ENCODE peak calls at places on chromosomes 5 and 9, in six cellular contexts. G, Z, T, C, O and Q are unnamed samples.

GRCh38 chr9:126334626-126335621 is 8.3 kb downstream of the MVB12B start:
- DNase-seq in G (peak), Z (no peak), T (no peak), C (peak), O (no peak), Q (no peak)

GRCh38 chr5:65928860-65929259 is 2.5 kb downstream of the ERBIN start:
- DNase-seq in G (no peak), Z (no peak), T (no peak), C (no peak), O (no peak), Q (no peak)

GRCh38 chr5:69451941-69452652 is 37.2 kb downstream of the MARVELD2 start:
- DNase-seq in G (no peak), Z (no peak), T (no peak), C (no peak), O (no peak), Q (no peak)

GRCh38 chr9:107024193-107024592 is 161.2 kb downstream of the ZNF462 start:
- DNase-seq in G (no peak), Z (peak), T (no peak), C (no peak), O (no peak), Q (peak)

GRCh38 chr5:133839721-133840120 is 128.7 kb downstream of the C5orf15 start:
- DNase-seq in G (no peak), Z (no peak), T (no peak), C (no peak), O (no peak), Q (no peak)

GRCh38 chr9:125444166-125444565 is 182.5 kb downstream of the GAPVD1 start:
- DNase-seq in G (no peak), Z (no peak), T (no peak), C (no peak), O (no peak), Q (no peak)

GRCh38 chr9:91771027-91771426 is 179.0 kb downstream of the ROR2 start:
- DNase-seq in G (peak), Z (no peak), T (peak), C (peak), O (peak), Q (peak)

GRCh38 chr9:75685059-75685458 is 205.4 kb upstream of the PCSK5 start:
- DNase-seq in G (no peak), Z (no peak), T (no peak), C (no peak), O (no peak), Q (no peak)

GRCh38 chr9:110960288-110960687 is 78.0 kb downstream of the LPAR1 start:
- DNase-seq in G (no peak), Z (no peak), T (no peak), C (no peak), O (no peak), Q (no peak)

GRCh38 chr5:2582106-2582505 is 169.4 kb downstream of the IRX2 start:
- DNase-seq in G (no peak), Z (no peak), T (no peak), C (no peak), O (no peak), Q (no peak)

GRCh38 chr9:101458955-101459631 is 23.5 kb upstream of the ALDOB start:
- DNase-seq in G (peak), Z (no peak), T (peak), C (peak), O (no peak), Q (peak)

GRCh38 chr9:136831002-136831719 is 11.1 kb upstream of the AJM1 start:
- DNase-seq in G (no peak), Z (no peak), T (no peak), C (no peak), O (no peak), Q (no peak)

GRCh38 chr9:121075251-121076036 is 689 bp downstream of the CNTRL start:
- DNase-seq in G (no peak), Z (no peak), T (no peak), C (peak), O (no peak), Q (peak)

GRCh38 chr9:71725590-71726338 is 42.5 kb downstream of the CEMIP2 start:
- DNase-seq in G (peak), Z (peak), T (peak), C (peak), O (no peak), Q (peak)

GRCh38 chr9:68507098-68507795 is 33.4 kb downstream of the TMEM252 start:
- DNase-seq in G (peak), Z (no peak), T (no peak), C (peak), O (no peak), Q (peak)

GRCh38 chr5:139804800-139805397 is 9.3 kb downstream of the PSD2 start:
- DNase-seq in G (no peak), Z (no peak), T (no peak), C (no peak), O (no peak), Q (no peak)

GRCh38 chr9:136300016-136300415 is 3.9 kb downstream of the CCDC187 start:
- DNase-seq in G (no peak), Z (no peak), T (no peak), C (no peak), O (no peak), Q (no peak)

GRCh38 chr5:170269579-170269978 is 28.0 kb downstream of the LCP2 start:
- DNase-seq in G (no peak), Z (no peak), T (no peak), C (no peak), O (no peak), Q (peak)

GRCh38 chr5:14204011-14204670 is 61.0 kb downstream of the TRIO start:
- DNase-seq in G (no peak), Z (no peak), T (no peak), C (no peak), O (no peak), Q (no peak)

GRCh38 chr5:67281874-67282273 is 85.3 kb upstream of the CD180 start:
- DNase-seq in G (no peak), Z (no peak), T (no peak), C (no peak), O (no peak), Q (no peak)

GRCh38 chr9:109780453-109781033 is 545 bp downstream of the PALM2AKAP2 start:
- DNase-seq in G (peak), Z (no peak), T (no peak), C (peak), O (no peak), Q (peak)

GRCh38 chr5:44389410-44389879 is at the start of gene FGF10:
- DNase-seq in G (peak), Z (no peak), T (no peak), C (peak), O (no peak), Q (peak)

GRCh38 chr5:129656952-129657351 is 90.9 kb upstream of the MINAR2 start:
- DNase-seq in G (no peak), Z (no peak), T (no peak), C (no peak), O (no peak), Q (no peak)

GRCh38 chr9:136241540-136241939 is 4.1 kb downstream of the QSOX2 start:
- DNase-seq in G (no peak), Z (no peak), T (no peak), C (no peak), O (no peak), Q (no peak)

GRCh38 chr9:89594811-89595550 is 9.8 kb upstream of the GADD45G start:
- DNase-seq in G (no peak), Z (no peak), T (no peak), C (no peak), O (peak), Q (no peak)

GRCh38 chr9:94139672-94140417 is 55.6 kb downstream of the PTPDC1 start:
- DNase-seq in G (peak), Z (peak), T (peak), C (peak), O (peak), Q (peak)

GRCh38 chr9:137307255-137308101 is 5.4 kb upstream of the NRARP start:
- DNase-seq in G (no peak), Z (no peak), T (no peak), C (no peak), O (no peak), Q (no peak)

GRCh38 chr9:116580853-116581252 is 106.3 kb upstream of the TRIM32 start:
- DNase-seq in G (no peak), Z (no peak), T (no peak), C (no peak), O (no peak), Q (no peak)

GRCh38 chr5:120255214-120255613 is 208.9 kb upstream of the PRR16 start:
- DNase-seq in G (no peak), Z (no peak), T (no peak), C (no peak), O (no peak), Q (no peak)

GRCh38 chr5:26833596-26833995 is 204.8 kb downstream of the CDH9 start:
- DNase-seq in G (no peak), Z (no peak), T (no peak), C (no peak), O (no peak), Q (peak)

GRCh38 chr9:34256104-34256503 is 73.0 kb downstream of the KIF24 start:
- DNase-seq in G (no peak), Z (no peak), T (no peak), C (no peak), O (no peak), Q (no peak)

GRCh38 chr5:68548959-68549676 is 333.6 kb downstream of the PIK3R1 start:
- DNase-seq in G (peak), Z (no peak), T (no peak), C (no peak), O (no peak), Q (peak)

GRCh38 chr9:121972501-121972981 is 120.6 kb downstream of the TTLL11 start:
- DNase-seq in G (peak), Z (peak), T (peak), C (peak), O (peak), Q (peak)

DNA sequence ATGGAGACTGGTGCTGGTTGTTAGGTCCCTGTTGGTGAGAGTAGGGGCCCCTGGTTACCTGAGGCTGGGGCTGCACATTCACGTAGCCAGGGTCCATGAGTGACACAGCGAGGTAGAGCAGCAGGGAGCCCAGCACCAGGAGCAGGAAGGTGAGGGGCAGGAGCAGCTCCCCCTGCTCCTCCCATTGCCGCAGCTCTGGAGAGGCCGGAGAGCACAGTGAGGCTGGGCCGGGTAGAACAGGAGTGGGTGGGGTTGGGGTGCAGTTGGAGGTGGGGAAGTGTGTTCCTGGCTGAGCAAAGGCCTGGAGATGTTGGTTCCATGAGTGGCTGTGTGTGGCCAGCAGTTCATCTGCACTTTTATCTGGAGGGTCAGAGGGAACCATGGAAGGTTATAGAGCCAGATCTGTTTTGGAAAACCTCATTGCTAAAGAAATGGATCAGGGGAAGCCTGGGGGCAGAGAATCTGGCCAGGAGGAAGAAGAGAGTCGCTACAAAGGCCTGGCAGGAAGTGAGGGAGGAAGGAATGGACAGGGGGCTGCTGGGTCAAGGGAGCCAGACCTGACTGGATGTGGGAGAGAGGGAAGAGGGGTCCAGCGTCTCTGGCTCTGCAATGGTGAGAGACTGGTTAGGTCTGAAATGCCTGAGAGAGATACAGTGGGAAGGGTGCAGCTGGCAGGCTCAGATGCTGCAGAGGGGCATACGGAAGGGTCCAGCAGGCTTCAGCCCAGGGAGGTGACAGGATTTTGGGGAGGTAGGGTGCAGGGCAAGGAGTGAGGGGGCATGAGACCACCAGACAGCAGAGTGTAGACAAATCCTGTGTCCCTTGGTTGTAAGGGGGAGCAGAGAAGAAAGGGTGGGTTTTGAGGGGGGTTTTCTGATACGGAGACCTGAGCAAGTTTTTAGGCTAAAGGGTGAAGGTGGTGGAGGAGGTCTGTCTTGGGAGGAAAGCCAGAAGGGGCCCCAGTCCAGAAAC is 1.3 kb downstream of the ZDHHC12 start:
- DNase-seq in G (no peak), Z (no peak), T (no peak), C (no peak), O (no peak), Q (no peak)
- H3K4me3 ChIP-seq in G (no peak), Z (no peak), T (no peak), C (no peak), O (no peak), Q (peak)

DNA sequence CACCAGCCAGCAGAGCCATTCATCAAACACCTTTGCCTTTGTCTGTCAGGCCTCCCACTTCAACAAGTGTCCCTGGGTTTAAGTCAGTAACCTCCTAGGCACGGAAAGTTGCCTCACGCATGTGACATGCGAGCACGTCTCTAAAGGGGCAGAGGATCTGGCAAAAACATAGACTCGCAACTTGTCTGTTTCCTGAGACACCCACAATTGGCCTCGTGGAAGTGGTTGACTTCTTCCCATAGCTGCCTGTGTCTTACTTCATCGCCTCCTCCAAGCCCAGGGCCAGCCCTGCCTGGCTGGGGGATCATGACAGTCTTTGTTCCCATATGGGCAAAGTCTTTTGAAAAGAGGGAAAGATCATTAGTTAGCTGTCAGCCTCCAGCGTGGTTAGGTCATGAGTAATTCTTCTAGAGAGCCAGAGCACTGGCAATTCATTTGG is 35.5 kb upstream of the GLRX start:
- DNase-seq in G (peak), Z (no peak), T (peak), C (peak), O (peak), Q (no peak)
- H3K4me3 ChIP-seq in G (peak), Z (no peak), T (peak), C (peak), O (no peak), Q (no peak)

GRCh38 chr9:93059960-93060591 is 1.6 kb downstream of the SUSD3 start:
- DNase-seq in G (no peak), Z (no peak), T (no peak), C (no peak), O (no peak), Q (no peak)

GRCh38 chr9:93057703-93058356 is 671 bp upstream of the SUSD3 start:
- DNase-seq in G (no peak), Z (no peak), T (no peak), C (no peak), O (no peak), Q (no peak)

GRCh38 chr9:93058357-93059096 is at the start of gene SUSD3:
- DNase-seq in G (peak), Z (no peak), T (no peak), C (no peak), O (peak), Q (peak)

GRCh38 chr9:93060746-93061259 is 2.3 kb downstream of the SUSD3 start:
- DNase-seq in G (peak), Z (no peak), T (no peak), C (no peak), O (no peak), Q (no peak)

GRCh38 chr9:93059097-93059959 is 827 bp downstream of the SUSD3 start:
- DNase-seq in G (no peak), Z (no peak), T (no peak), C (no peak), O (no peak), Q (no peak)
- H3K4me3 ChIP-seq in G (peak), Z (peak), T (no peak), C (peak), O (peak), Q (no peak)

GRCh38 chr5:151026088-151026487 is 5.7 kb downstream of the GPX3 start:
- DNase-seq in G (no peak), Z (no peak), T (no peak), C (no peak), O (no peak), Q (no peak)

GRCh38 chr5:151024894-151025606 is 4.7 kb downstream of the GPX3 start:
- DNase-seq in G (no peak), Z (no peak), T (no peak), C (no peak), O (no peak), Q (no peak)

GRCh38 chr5:151023651-151024050 is 3.3 kb downstream of the GPX3 start:
- DNase-seq in G (peak), Z (no peak), T (no peak), C (no peak), O (no peak), Q (peak)

GRCh38 chr5:151023047-151023615 is 2.7 kb downstream of the GPX3 start:
- DNase-seq in G (peak), Z (no peak), T (no peak), C (no peak), O (peak), Q (peak)

DNA sequence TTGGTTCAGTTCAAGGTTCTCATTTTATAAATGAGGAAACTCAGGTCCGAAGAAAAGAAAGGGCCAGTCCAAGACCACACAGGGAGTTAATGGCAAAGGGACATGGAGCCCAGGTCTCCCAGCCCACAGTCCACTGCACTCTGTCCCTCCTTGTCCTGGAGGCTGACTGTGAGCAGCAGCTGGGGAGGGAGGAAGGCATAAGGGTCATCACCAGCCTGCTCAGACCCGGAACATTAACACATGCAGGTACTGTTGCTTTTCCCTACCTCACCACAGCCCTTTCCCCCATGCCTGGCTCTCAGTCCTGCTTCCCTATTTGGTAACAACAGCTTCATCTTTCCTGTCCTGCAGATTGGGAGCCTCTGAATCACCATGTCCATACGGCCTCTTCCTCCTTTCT is 4.0 kb downstream of the GPX3 start:
- DNase-seq in G (no peak), Z (no peak), T (no peak), C (no peak), O (no peak), Q (peak)
- H3K4me3 ChIP-seq in G (no peak), Z (no peak), T (no peak), C (peak), O (peak), Q (no peak)

DNA sequence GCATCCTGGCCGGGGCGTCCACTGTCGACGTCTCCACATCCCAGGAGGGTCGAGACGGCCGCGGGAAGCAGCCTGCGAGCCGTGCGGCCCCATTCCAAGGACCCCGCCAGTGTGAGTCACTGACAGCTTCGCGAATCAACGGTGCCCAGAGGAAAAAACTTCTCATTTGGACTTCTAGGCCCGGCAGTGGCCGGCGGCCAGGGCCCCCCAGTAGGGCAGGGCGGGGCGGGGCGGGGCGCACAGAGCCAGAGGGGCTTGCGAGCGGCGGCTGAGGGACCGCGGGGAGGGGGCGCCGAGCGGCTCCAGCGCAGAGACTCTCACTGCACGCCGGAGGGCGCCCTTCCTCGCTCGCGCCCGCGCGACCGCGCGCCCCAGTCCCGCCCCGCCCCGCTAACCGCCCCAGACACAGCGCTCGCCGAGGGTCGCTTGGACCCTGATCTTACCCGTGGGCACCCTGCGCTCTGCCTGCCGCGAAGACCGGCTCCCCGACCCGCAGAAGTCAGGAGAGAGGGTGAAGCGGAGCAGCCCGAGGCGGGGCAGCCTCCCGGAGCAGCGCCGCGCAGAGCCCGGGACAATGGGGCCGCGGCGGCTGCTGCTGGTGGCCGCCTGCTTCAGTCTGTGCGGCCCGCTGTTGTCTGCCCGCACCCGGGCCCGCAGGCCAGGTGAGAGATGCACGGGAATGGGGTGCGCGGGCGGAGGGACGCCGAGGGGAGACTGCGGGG is at the start of gene F2R:
- DNase-seq in G (peak), Z (no peak), T (no peak), C (peak), O (no peak), Q (peak)
- H3K4me3 ChIP-seq in G (peak), Z (peak), T (peak), C (peak), O (peak), Q (peak)

GRCh38 chr9:23220957-23221356 is 605.1 kb downstream of the ELAVL2 start:
- DNase-seq in G (no peak), Z (no peak), T (no peak), C (no peak), O (no peak), Q (peak)
- H3K4me3 ChIP-seq in G (no peak), Z (no peak), T (no peak), C (no peak), O (no peak), Q (no peak)

GRCh38 chr5:24712947-24713346 is 68.2 kb upstream of the CDH10 start:
- DNase-seq in G (no peak), Z (no peak), T (no peak), C (no peak), O (no peak), Q (no peak)

GRCh38 chr5:24720743-24721142 is 76.0 kb upstream of the CDH10 start:
- DNase-seq in G (no peak), Z (no peak), T (no peak), C (no peak), O (no peak), Q (no peak)

GRCh38 chr5:24712047-24712446 is 67.3 kb upstream of the CDH10 start:
- DNase-seq in G (no peak), Z (no peak), T (no peak), C (no peak), O (no peak), Q (no peak)

GRCh38 chr5:24714757-24715156 is 70.0 kb upstream of the CDH10 start:
- DNase-seq in G (no peak), Z (no peak), T (no peak), C (peak), O (no peak), Q (no peak)
- H3K4me3 ChIP-seq in G (no peak), Z (no peak), T (no peak), C (no peak), O (no peak), Q (no peak)